ENCODE peak calls at places on chromosomes 4 and X, in six cellular contexts. A is CD4-positive, alpha-beta T cell; V is PC-3; X is stimulated activated CD4-positive, alpha-beta T cell treated with anti-CD3 and anti-CD28 coated beads, Interleukin-2, amount 100 ng/mL, for 48 hours; G is activated CD4-positive, alpha-beta T cell treated with anti-CD3 and anti-CD28 coated beads for 36 hours; Z is Right ventricle myocardium inferior. J is an unnamed sample.

GRCh38 chr4:43766648-43767047 is 682.0 kb downstream of the KCTD8 start:
- DNase-seq in A (no peak), V (no peak), X (no peak), G (no peak), Z (no peak), J (no peak)

GRCh38 chrX:41561045-41561444 is 113.9 kb downstream of the NYX start:
- DNase-seq in A (no peak), V (peak; percentile 57), X (no peak), G (peak; percentile 51), Z (no peak), J (peak; percentile 70)

GRCh38 chr4:109703664-109704351 is 563 bp upstream of the CASP6 start:
- DNase-seq in A (no peak), V (peak; percentile 7), X (no peak), G (no peak), Z (no peak), J (peak; percentile 24)

GRCh38 chr4:181728567-181728966 is 514.6 kb upstream of the TENM3 start:
- DNase-seq in A (no peak), V (no peak), X (no peak), G (no peak), Z (no peak), J (no peak)

GRCh38 chr4:159906051-159906450 is 803.2 kb downstream of the RAPGEF2 start:
- DNase-seq in A (no peak), V (no peak), X (no peak), G (no peak), Z (no peak), J (no peak)

GRCh38 chr4:77617203-77617602 is 11.6 kb downstream of the CXCL13 start:
- DNase-seq in A (no peak), V (peak; percentile 55), X (no peak), G (no peak), Z (no peak), J (no peak)

GRCh38 chrX:12946838-12947544 is 27.9 kb upstream of the TMSB4X start:
- DNase-seq in A (peak; percentile 71), V (peak; percentile 93), X (peak; percentile 76), G (peak; percentile 81), Z (peak; percentile 43), J (peak; percentile 95)

GRCh38 chr4:2537011-2537830 is 774 bp downstream of the FAM193A start:
- DNase-seq in A (peak; percentile 39), V (peak; percentile 39), X (peak; percentile 36), G (peak; percentile 73), Z (peak; percentile 73), J (peak; percentile 76)

GRCh38 chrX:30821116-30821515 is 67.9 kb downstream of the TAB3 start:
- DNase-seq in A (no peak), V (peak; percentile 5), X (no peak), G (no peak), Z (no peak), J (peak; percentile 11)

GRCh38 chr4:78379991-78380739 is 171.4 kb upstream of the ANXA3 start:
- DNase-seq in A (no peak), V (no peak), X (no peak), G (no peak), Z (no peak), J (no peak)

GRCh38 chrX:1582686-1583437 is 8.5 kb upstream of the AKAP17A start:
- DNase-seq in A (peak; percentile 41), V (peak; percentile 70), X (peak; percentile 52), G (peak; percentile 75), Z (no peak), J (peak; percentile 30)

GRCh38 chr4:83216856-83217683 is 67.5 kb downstream of the COQ2 start:
- DNase-seq in A (no peak), V (no peak), X (no peak), G (no peak), Z (no peak), J (no peak)

GRCh38 chr4:181161669-181162068 is 1081.5 kb upstream of the TENM3 start:
- DNase-seq in A (no peak), V (peak; percentile 24), X (no peak), G (no peak), Z (no peak), J (no peak)

GRCh38 chr4:53844133-53844532 is 220.3 kb downstream of the CHIC2 start:
- DNase-seq in A (no peak), V (no peak), X (no peak), G (no peak), Z (no peak), J (no peak)

J was measured in adipocyte.